ENCODE peak calls at places on chromosomes 2 and 18, in six cellular contexts. Q is H9, K is IMR-90, D is neuronal stem cell, J is mesendoderm, M is H1. T is an unnamed sample.

GRCh38 chr18:35617865-35618264 is 36.3 kb downstream of the GALNT1 start:
- DNase-seq in Q (no peak), K (no peak), D (no peak), J (no peak), M (no peak), T (no peak)

GRCh38 chr18:36329684-36330434 is 32.3 kb downstream of the FHOD3 start:
- DNase-seq in Q (peak; percentile 37), K (peak; percentile 58), D (no peak), J (peak; percentile 33), M (peak; percentile 46), T (no peak)

GRCh38 chr2:39620067-39620466 is 45.6 kb upstream of the TMEM178A start:
- DNase-seq in Q (no peak), K (peak; percentile 84), D (no peak), J (no peak), M (no peak), T (peak; percentile 30)

GRCh38 chr2:237604960-237605359 is 14.4 kb upstream of the RAB17 start:
- DNase-seq in Q (no peak), K (peak; percentile 26), D (no peak), J (peak; percentile 87), M (no peak), T (peak; percentile 41)

GRCh38 chr2:143730155-143730949 is 601.1 kb downstream of the ARHGAP15 start:
- DNase-seq in Q (no peak), K (peak; percentile 22), D (no peak), J (no peak), M (no peak), T (peak; percentile 41)

GRCh38 chr2:29290293-29291052 is 175.3 kb downstream of the CLIP4 start:
- DNase-seq in Q (peak; percentile 70), K (no peak), D (no peak), J (peak; percentile 90), M (no peak), T (no peak)

GRCh38 chr2:73295751-73296400 is 2.5 kb upstream of the EGR4 start:
- DNase-seq in Q (no peak), K (no peak), D (no peak), J (no peak), M (no peak), T (no peak)

GRCh38 chr2:31197669-31198068 is 19.6 kb downstream of the CAPN14 start:
- DNase-seq in Q (no peak), K (no peak), D (no peak), J (peak; percentile 52), M (no peak), T (no peak)

GRCh38 chr18:37668971-37669747 is 103.6 kb upstream of the CELF4 start:
- DNase-seq in Q (peak; percentile 65), K (no peak), D (peak; percentile 43), J (peak; percentile 97), M (no peak), T (no peak)

GRCh38 chr2:198700330-198700729 is 757.4 kb downstream of the SATB2 start:
- DNase-seq in Q (no peak), K (no peak), D (no peak), J (no peak), M (no peak), T (no peak)

GRCh38 chr2:117967981-117968723 is 45.7 kb downstream of the CCDC93 start:
- DNase-seq in Q (no peak), K (no peak), D (no peak), J (no peak), M (no peak), T (no peak)

GRCh38 chr18:53380063-53380639 is 844.3 kb downstream of the MBD2 start:
- DNase-seq in Q (no peak), K (peak; percentile 31), D (peak; percentile 24), J (peak; percentile 56), M (no peak), T (no peak)

GRCh38 chr2:150076281-150076680 is 411.2 kb downstream of the RND3 start:
- DNase-seq in Q (no peak), K (peak; percentile 82), D (no peak), J (no peak), M (no peak), T (no peak)

GRCh38 chr2:184540246-184540789 is 58.0 kb upstream of the ZNF804A start:
- DNase-seq in Q (no peak), K (no peak), D (no peak), J (no peak), M (no peak), T (no peak)

GRCh38 chr2:134782792-134783191 is 55.6 kb upstream of the ACMSD start:
- DNase-seq in Q (no peak), K (peak; percentile 6), D (no peak), J (no peak), M (no peak), T (no peak)

GRCh38 chr2:234145057-234145456 is 94.6 kb downstream of the SPP2 start:
- DNase-seq in Q (no peak), K (no peak), D (no peak), J (no peak), M (no peak), T (no peak)

GRCh38 chr2:24365051-24365450 is 4.7 kb upstream of the ITSN2 start:
- DNase-seq in Q (no peak), K (no peak), D (no peak), J (no peak), M (no peak), T (no peak)

GRCh38 chr2:193695367-193695766 is 1500.6 kb upstream of the TMEFF2 start:
- DNase-seq in Q (no peak), K (no peak), D (no peak), J (peak; percentile 13), M (no peak), T (peak; percentile 47)

GRCh38 chr2:193687195-193687594 is 1492.5 kb upstream of the TMEFF2 start:
- DNase-seq in Q (no peak), K (no peak), D (no peak), J (no peak), M (no peak), T (no peak)

GRCh38 chr2:193690572-193690971 is 1495.8 kb upstream of the TMEFF2 start:
- DNase-seq in Q (no peak), K (no peak), D (no peak), J (peak; percentile 14), M (no peak), T (no peak)
- H2BK5ac ChIP-seq in Q (no peak overlapping the region), K (no peak overlapping the region), D (no peak overlapping the region), J (no peak overlapping the region), M (no peak overlapping the region), T (no peak overlapping the region)

DNA sequence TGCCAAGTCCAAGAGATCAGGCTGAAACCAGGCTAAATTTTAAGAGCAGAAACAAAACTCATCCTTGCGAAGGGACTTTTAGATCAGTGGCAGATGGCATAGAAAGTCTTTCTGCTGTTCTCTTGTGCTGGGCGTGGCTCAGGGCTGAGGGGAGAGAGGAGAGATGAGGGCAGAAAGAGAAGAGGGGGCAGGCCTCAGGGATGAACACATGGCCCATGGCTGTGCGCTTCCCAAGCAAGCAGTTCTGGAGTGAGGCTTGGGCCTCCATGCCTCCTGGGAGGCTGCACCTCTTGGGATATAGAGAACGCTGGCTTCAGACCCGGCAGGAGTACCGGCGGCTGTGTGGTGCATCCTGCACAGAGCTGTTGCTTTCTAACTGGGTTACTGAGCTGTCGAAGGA is 41.0 kb downstream of the HPCAL1 start:
- DNase-seq in Q (no peak), K (no peak), D (no peak), J (no peak), M (no peak), T (no peak)
- H2BK120ac ChIP-seq in Q (no peak overlapping the region), K (no peak overlapping the region), D (no peak overlapping the region), J (no peak overlapping the region), M (no peak overlapping the region), T (no peak overlapping the region)

GRCh38 chr2:46259782-46260178 is 37.4 kb upstream of the EPAS1 start:
- DNase-seq in Q (no peak), K (no peak), D (no peak), J (no peak), M (no peak), T (no peak)
- H2BK5ac ChIP-seq in Q (no peak overlapping the region), K (no peak overlapping the region), D (no peak overlapping the region), J (no peak overlapping the region), M (no peak overlapping the region), T (no peak overlapping the region)

GRCh38 chr2:55232863-55233657 is 572 bp downstream of the RPS27A start:
- DNase-seq in Q (no peak), K (peak; percentile 21), D (no peak), J (peak; percentile 30), M (no peak), T (peak; percentile 18)
- H2BK120ac ChIP-seq in Q (no peak overlapping the region), K (peak overlapping the region; percentile 40), D (no peak overlapping the region), J (no peak overlapping the region), M (peak overlapping the region; percentile 4), T (peak overlapping the region; percentile 57)

GRCh38 chr18:48924621-48925601 is 25.9 kb downstream of the SMAD7 start:
- DNase-seq in Q (no peak), K (no peak), D (no peak), J (peak; percentile 14), M (no peak), T (no peak)
- H2BK5ac ChIP-seq in Q (no peak overlapping the region), K (peak overlapping the region; percentile 51), D (no peak overlapping the region), J (no peak overlapping the region), M (no peak overlapping the region), T (peak overlapping the region; percentile 36)

GRCh38 chr2:100766806-100767205 is 53.1 kb upstream of the NPAS2 start:
- DNase-seq in Q (no peak), K (no peak), D (no peak), J (no peak), M (no peak), T (peak; percentile 6)
- H2BK120ac ChIP-seq in Q (no peak overlapping the region), K (peak overlapping the region; percentile 59), D (no peak overlapping the region), J (no peak overlapping the region), M (no peak overlapping the region), T (no peak overlapping the region)

DNA sequence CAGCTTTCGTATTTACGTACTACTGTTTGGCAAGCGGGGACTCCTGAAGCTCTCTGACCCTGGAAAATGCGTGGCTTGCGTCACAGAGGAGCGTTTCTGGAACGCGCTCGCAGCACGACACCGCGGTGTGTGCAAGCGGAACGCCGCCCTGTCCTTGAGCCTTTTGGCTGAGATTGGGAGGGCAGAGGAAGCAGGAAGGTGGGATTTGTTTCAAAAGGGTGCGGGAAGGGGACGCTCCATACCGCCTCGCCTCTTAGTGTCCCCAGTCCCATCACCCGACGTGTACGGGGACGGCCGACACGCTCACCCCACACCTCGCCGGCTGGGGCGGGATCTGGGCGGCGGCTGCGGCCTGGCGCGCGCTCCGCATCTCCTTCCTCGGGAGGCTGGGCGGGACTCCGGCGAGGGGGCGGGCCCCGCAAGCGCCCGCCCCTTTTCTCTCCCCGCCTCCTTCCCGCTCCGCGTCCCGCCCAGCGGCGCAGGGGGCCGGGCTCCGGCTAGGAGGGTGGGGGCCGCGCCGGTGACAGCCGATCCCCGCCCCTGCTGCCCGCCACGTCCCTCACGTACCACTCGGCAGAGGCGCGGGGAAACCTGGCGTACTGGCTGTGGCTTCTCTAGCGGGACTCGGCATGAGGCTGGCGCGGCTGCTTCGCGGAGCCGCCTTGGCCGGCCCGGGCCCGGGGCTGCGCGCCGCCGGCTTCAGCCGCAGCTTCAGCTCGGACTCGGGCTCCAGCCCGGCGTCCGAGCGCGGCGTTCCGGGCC is at the start of gene PDK1:
- DNase-seq in Q (peak; percentile 83), K (peak; percentile 87), D (peak; percentile 88), J (peak; percentile 94), M (peak; percentile 43), T (peak; percentile 94)
- H2BK5ac ChIP-seq in Q (no peak within 1 kb of the TSS), K (peak within 1 kb of the TSS; percentile 93), D (no peak within 1 kb of the TSS), J (peak within 1 kb of the TSS; percentile 93), M (peak within 1 kb of the TSS; percentile 91), T (peak within 1 kb of the TSS; percentile 28)

DNA sequence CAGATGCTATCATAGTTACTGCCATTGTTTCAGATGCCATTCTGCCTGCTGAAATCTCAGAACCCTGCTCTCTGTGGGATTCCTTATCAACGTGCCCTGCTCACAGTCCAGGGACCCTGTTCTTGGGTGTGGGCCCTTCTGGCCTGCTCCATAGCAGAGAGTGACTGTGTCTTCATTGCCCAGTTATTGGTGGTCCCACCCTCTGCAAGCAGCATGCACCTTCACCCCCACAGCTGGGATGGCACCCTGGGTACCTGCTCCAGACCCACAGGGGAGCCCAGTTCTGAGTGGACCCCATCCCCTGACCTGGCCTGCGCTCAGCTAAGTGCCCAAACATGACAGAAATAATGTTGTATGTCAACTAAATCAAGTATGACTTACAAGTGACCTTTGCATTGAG is 36.6 kb downstream of the SMIM21 start:
- DNase-seq in Q (no peak), K (no peak), D (no peak), J (no peak), M (no peak), T (no peak)
- H2BK120ac ChIP-seq in Q (no peak overlapping the region), K (no peak overlapping the region), D (no peak overlapping the region), J (no peak overlapping the region), M (no peak overlapping the region), T (no peak overlapping the region)

T was measured in trophoblast cell.